ENCODE peak calls at places on chromosomes 5 and 9, in nine cellular contexts. A is sigmoid colon, C is K562, U is stomach, J is transverse colon, X is GM12878, B is upper lobe of left lung, N is tibial nerve, F is ovary. E is an unnamed sample.

GRCh38 chr9:28810375-28811075 is 1237.2 kb upstream of the C9orf72 start:
- DNase-seq in A (no peak), C (no peak), U (no peak), J (no peak), X (no peak), B (no peak), N (no peak), F (no peak), E (no peak)

GRCh38 chr5:163350083-163350482 is 87.3 kb upstream of the CCNG1 start:
- DNase-seq in A (no peak), C (peak; percentile 13), U (no peak), J (no peak), X (no peak), B (no peak), N (no peak), F (no peak), E (no peak)

GRCh38 chr5:156383510-156383909 is 56.5 kb downstream of the SGCD start:
- DNase-seq in A (no peak), C (no peak), U (no peak), J (no peak), X (no peak), B (no peak), N (no peak), F (no peak), E (no peak)

GRCh38 chr9:15401266-15401665 is 21.4 kb upstream of the SNAPC3 start:
- DNase-seq in A (no peak), C (no peak), U (peak; percentile 35), J (no peak), X (no peak), B (no peak), N (no peak), F (no peak), E (no peak)

GRCh38 chr9:38066907-38067610 is 2.0 kb downstream of the SHB start:
- DNase-seq in A (peak; percentile 84), C (no peak), U (peak; percentile 79), J (peak; percentile 80), X (no peak), B (peak; percentile 83), N (no peak), F (peak; percentile 34), E (peak; percentile 84)

GRCh38 chr5:142883025-142883424 is 112.8 kb downstream of the ARHGAP26 start:
- DNase-seq in A (no peak), C (no peak), U (no peak), J (no peak), X (no peak), B (no peak), N (no peak), F (peak; percentile 38), E (no peak)

GRCh38 chr5:98504488-98504887 is 269.0 kb upstream of the RGMB start:
- DNase-seq in A (no peak), C (no peak), U (peak; percentile 32), J (peak; percentile 16), X (no peak), B (no peak), N (no peak), F (no peak), E (no peak)

GRCh38 chr9:33295571-33295970 is 5.3 kb downstream of the NFX1 start:
- DNase-seq in A (no peak), C (no peak), U (no peak), J (no peak), X (peak; percentile 43), B (no peak), N (no peak), F (no peak), E (no peak)

GRCh38 chr5:96756985-96757384 is 50.8 kb downstream of the ERAP1 start:
- DNase-seq in A (no peak), C (no peak), U (no peak), J (no peak), X (no peak), B (no peak), N (no peak), F (no peak), E (no peak)

GRCh38 chr9:38380872-38381534 is 11.5 kb upstream of the ALDH1B1 start:
- DNase-seq in A (peak; percentile 42), C (peak; percentile 67), U (no peak), J (no peak), X (no peak), B (no peak), N (no peak), F (no peak), E (peak; percentile 20)

GRCh38 chr9:109477269-109478203 is 20.6 kb downstream of the PTPN3 start:
- DNase-seq in A (no peak), C (no peak), U (peak; percentile 95), J (peak; percentile 90), X (peak; percentile 24), B (peak; percentile 93), N (no peak), F (no peak), E (no peak)

GRCh38 chr5:172443441-172444109 is 10.8 kb downstream of the SH3PXD2B start:
- DNase-seq in A (peak; percentile 97), C (peak; percentile 45), U (peak; percentile 63), J (peak; percentile 73), X (no peak), B (peak; percentile 65), N (peak; percentile 74), F (peak; percentile 89), E (peak; percentile 94)

GRCh38 chr5:9863486-9863885 is 233.3 kb upstream of the TAS2R1 start:
- DNase-seq in A (no peak), C (no peak), U (no peak), J (no peak), X (no peak), B (no peak), N (no peak), F (no peak), E (no peak)

DNA sequence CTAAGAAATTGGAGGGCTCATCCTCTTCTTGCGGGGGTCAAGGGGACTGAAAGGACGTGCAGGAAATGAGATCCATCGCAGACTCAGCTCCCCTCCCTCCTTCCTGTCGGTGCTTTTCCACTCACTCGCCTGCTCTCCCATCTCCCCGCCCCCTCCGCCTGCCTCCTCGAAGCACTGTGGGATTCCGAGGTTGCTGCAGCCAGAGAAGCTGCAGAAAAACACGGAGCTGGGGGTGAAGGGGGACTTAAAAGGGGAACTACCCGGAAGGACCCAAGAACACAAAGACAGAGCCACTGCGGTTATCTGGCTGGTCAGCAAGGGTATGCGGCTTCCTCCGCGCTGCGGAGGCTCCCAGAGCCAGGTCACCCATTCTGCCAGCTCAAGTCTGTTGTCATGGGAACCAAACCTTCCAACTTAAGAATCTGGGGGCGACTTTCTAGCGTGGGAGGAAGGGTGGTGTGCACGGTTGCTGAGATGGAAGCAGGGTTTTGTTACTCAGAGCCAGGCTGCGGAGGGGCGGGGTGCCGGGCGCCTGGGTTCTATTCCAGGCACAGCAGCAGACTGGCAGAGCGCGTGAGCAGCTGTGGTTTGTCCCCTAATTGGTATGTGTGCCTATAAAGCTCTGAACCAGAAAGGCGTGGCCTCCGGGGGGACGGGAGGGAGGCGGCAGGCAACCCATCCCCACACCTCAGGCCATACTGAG is 24.9 kb downstream of the PCDHGC5 start:
- DNase-seq in A (peak; percentile 94), C (no peak), U (no peak), J (peak; percentile 66), X (peak; percentile 75), B (peak; percentile 70), N (peak; percentile 57), F (peak; percentile 84), E (peak; percentile 88)
- H3K4me1 ChIP-seq in A (peaks cover 40% of the 10 kb centered on the region), C (peaks cover 5% of the 10 kb centered on the region), U (peaks cover 55% of the 10 kb centered on the region), J (peaks cover 17% of the 10 kb centered on the region), X (peaks cover 65% of the 10 kb centered on the region), B (peaks cover 67% of the 10 kb centered on the region), N (no peaks in the 10 kb centered on the region), F (peaks cover 11% of the 10 kb centered on the region), E (peaks cover 67% of the 10 kb centered on the region)

DNA sequence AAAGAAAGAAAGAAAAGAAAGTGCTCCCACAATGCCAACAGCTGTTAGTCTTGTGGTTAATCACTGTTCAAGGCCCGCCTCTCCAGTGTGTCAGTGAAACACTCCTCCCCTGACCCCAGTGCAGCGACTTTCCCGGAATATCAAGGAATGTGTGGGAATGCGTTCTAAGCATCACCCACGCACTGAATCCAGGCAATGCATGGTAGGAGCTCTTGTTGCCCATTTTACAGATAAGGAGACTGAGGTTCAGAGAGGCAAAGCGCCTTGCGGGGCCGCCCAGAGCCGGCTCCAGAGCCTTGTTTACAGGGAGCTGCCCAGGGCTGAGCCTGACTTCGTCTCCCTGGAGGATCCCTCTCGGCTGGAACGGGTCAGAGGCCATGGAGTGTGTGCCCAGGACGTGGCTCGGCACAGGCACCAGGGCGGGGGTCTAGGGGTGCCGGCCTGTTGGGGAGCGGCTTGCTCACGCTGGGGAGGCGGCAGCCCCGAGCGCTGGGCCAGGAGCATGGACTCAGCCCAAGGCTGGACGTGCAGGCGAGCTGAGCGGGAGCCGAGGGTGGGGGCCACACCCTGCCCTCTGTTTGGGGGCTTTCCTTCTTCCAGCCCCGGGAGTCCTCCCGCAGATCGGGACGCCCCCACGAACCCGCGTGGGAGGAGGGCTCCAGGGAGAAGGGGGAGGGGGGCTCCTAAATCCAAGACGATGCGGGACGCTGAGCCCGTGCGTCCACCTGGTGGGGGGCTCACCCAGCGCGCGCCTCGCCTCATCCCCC is 787 bp downstream of the ST6GALNAC6 start:
- DNase-seq in A (peak; percentile 85), C (peak; percentile 60), U (no peak), J (peak; percentile 40), X (no peak), B (no peak), N (no peak), F (peak; percentile 75), E (no peak)
- TF ChIP-seq EP300 in A (no peak), C (no peak), U (no peak), J (no peak), X (no peak), B (no peak), N (peak; percentile 83), F (peak; percentile 61), E (no peak)

GRCh38 chr5:2332521-2332920 is 419.0 kb downstream of the IRX2 start:
- DNase-seq in A (no peak), C (no peak), U (no peak), J (no peak), X (no peak), B (no peak), N (no peak), F (no peak), E (no peak)

GRCh38 chr5:2326603-2327002 is 424.9 kb downstream of the IRX2 start:
- DNase-seq in A (no peak), C (no peak), U (no peak), J (no peak), X (no peak), B (no peak), N (no peak), F (no peak), E (no peak)

GRCh38 chr5:2329741-2330140 is 421.7 kb downstream of the IRX2 start:
- DNase-seq in A (no peak), C (no peak), U (no peak), J (no peak), X (no peak), B (no peak), N (no peak), F (no peak), E (no peak)

GRCh38 chr5:2330731-2331130 is 420.7 kb downstream of the IRX2 start:
- DNase-seq in A (no peak), C (no peak), U (no peak), J (no peak), X (no peak), B (no peak), N (no peak), F (no peak), E (no peak)

GRCh38 chr5:2330325-2330724 is 421.2 kb downstream of the IRX2 start:
- DNase-seq in A (no peak), C (no peak), U (no peak), J (no peak), X (no peak), B (no peak), N (no peak), F (no peak), E (no peak)
- TF ChIP-seq POLR2A in A (no peak), C (no peak), U (no peak), J (no peak), X (no peak), B (no peak), N (no peak), F (no peak), E (no peak)

GRCh38 chr5:53032188-53032587 is 43.0 kb downstream of the ITGA2 start:
- DNase-seq in A (no peak), C (no peak), U (no peak), J (no peak), X (no peak), B (no peak), N (no peak), F (no peak), E (no peak)
- H3K4me1 ChIP-seq in A (peaks cover 18% of the 10 kb centered on the region), C (no peaks in the 10 kb centered on the region), U (peaks cover 28% of the 10 kb centered on the region), J (peaks cover 20% of the 10 kb centered on the region), X (no peaks in the 10 kb centered on the region), B (peaks cover 31% of the 10 kb centered on the region), N (no peaks in the 10 kb centered on the region), F (no peaks in the 10 kb centered on the region), E (peaks cover 42% of the 10 kb centered on the region)